ENCODE peak calls at places on chromosomes 13 and 19, in four cellular contexts. U, E, T and X are unnamed samples. For H3K9me3 and H3K36me3, the result is how much of the 10 kb centered on the place peaks cover.

GRCh38 chr13:84377071-84377470 is 494.8 kb upstream of the SLITRK1 start:
- DNase-seq in U (no peak), E (no peak), T (no peak), X (no peak)

GRCh38 chr19:53333071-53333465 is 481 bp upstream of the ZNF845 start:
- DNase-seq in U (peak), E (peak), T (peak), X (peak)

GRCh38 chr19:50377051-50377441 is 789 bp downstream of the NR1H2 start:
- DNase-seq in U (no peak), E (peak), T (peak), X (no peak)

GRCh38 chr19:28603453-28603852 is 609.5 kb downstream of the UQCRFS1 start:
- DNase-seq in U (no peak), E (no peak), T (no peak), X (no peak)

GRCh38 chr13:33787051-33787591 is 30.8 kb upstream of the RFC3 start:
- DNase-seq in U (no peak), E (no peak), T (no peak), X (peak)

GRCh38 chr13:26132756-26133155 is 80.9 kb upstream of the SHISA2 start:
- DNase-seq in U (no peak), E (no peak), T (no peak), X (peak)

GRCh38 chr19:11673608-11674041 is 65.1 kb downstream of the ZNF823 start:
- DNase-seq in U (no peak), E (peak), T (peak), X (peak)

GRCh38 chr19:10271543-10272086 is 695 bp downstream of the ICAM1 start:
- DNase-seq in U (no peak), E (no peak), T (peak), X (no peak)

GRCh38 chr13:112213467-112214245 is 146.7 kb downstream of the SOX1 start:
- DNase-seq in U (no peak), E (peak), T (peak), X (peak)

GRCh38 chr13:93882086-93882651 is 597.3 kb downstream of the DCT start:
- DNase-seq in U (no peak), E (no peak), T (no peak), X (peak)

GRCh38 chr19:30696514-30696913 is 324.3 kb downstream of the ZNF536 start:
- DNase-seq in U (peak), E (no peak), T (no peak), X (no peak)

GRCh38 chr13:36362914-36363313 is 16.7 kb upstream of the SPART start:
- DNase-seq in U (no peak), E (no peak), T (no peak), X (no peak)

GRCh38 chr19:22807061-22807835 is 23.3 kb upstream of the ZNF99 start:
- DNase-seq in U (no peak), E (no peak), T (no peak), X (no peak)
- H3K9me3 ChIP-seq in U (under half), E (under half), T (under half), X (under half)

GRCh38 chr19:1073956-1074511 is 7.1 kb downstream of the ARHGAP45 start:
- DNase-seq in U (no peak), E (no peak), T (no peak), X (no peak)
- H3K4me3 ChIP-seq in U (no peak), E (no peak), T (no peak), X (no peak)

DNA sequence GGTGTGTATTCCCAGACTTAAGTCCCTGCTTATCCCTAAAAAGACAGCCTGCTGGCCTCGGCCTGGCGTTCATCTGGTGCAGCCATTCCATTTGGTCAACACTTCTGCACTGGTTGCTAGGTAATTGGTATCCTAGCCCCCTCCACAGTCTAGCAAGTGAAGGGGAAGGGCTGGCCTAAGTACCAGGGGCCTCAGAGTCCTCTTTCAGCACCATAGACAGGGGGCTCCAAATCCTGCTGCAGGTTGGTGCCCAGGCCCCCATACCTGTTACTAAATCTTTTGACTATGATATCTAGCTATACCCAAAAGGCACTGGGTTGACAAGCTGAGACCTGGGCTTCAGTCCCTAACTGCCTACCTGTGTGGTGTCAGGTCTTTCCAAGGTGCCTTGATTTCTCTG is 4.0 kb upstream of the CCDC97 start:
- DNase-seq in U (no peak), E (no peak), T (no peak), X (no peak)
- H3K36me3 ChIP-seq in U (half or more), E (under half), T (under half), X (half or more)

DNA sequence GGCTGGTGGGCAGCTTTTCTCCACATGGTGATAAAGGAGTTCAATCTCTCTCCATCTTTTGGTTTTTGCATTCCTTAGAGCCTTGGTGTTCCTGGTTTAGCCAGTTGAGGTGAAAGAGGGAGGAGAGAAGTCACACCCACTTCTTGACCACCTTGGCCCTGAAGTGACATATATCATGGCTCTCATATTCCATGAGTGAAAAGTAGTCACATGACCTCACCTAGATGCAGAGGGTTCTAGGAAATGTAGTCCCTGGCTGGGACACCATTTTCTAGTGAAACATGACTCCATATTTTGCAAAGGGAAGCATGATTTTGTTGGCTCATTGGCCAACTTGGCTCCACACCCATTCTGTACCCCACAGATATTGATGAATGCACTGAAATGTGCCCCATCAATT is 16.1 kb downstream of the ADGRE1 start:
- DNase-seq in U (no peak), E (no peak), T (no peak), X (no peak)
- H3K9me3 ChIP-seq in U (under half), E (under half), T (under half), X (under half)